ENCODE peak calls at places on chromosomes 3 and 15, in ten cellular contexts. Q is hepatic stellate cell, Y is epithelial cell of esophagus, T is iPS-NIHi11, K is left lung, I is progenitor cell of endocrine pancreas, V is T-helper 2 cell, O is GM04504, E is LHCN-M2, W is astrocyte of the spinal cord. B is an unnamed sample.

GRCh38 chr15:33160581-33161165 is 33.8 kb downstream of the FMN1 start:
- DNase-seq in Q (no peak), Y (no peak), T (no peak), K (no peak), I (no peak), V (no peak), O (no peak), E (no peak), W (peak), B (no peak)

GRCh38 chr3:149654188-149654601 is 3.6 kb downstream of the WWTR1 start:
- DNase-seq in Q (peak), Y (no peak), T (no peak), K (no peak), I (no peak), V (no peak), O (no peak), E (peak), W (peak), B (peak)

GRCh38 chr3:194136519-194137313 is 768 bp downstream of the HES1 start:
- DNase-seq in Q (peak), Y (peak), T (no peak), K (peak), I (no peak), V (no peak), O (peak), E (peak), W (peak), B (peak)

GRCh38 chr15:65979316-65979715 is 110.0 kb downstream of the RAB11A start:
- DNase-seq in Q (peak), Y (peak), T (no peak), K (no peak), I (no peak), V (no peak), O (no peak), E (no peak), W (no peak), B (peak)

GRCh38 chr3:147191795-147192385 is 214.5 kb downstream of the ZIC4 start:
- DNase-seq in Q (peak), Y (peak), T (peak), K (no peak), I (peak), V (no peak), O (peak), E (peak), W (peak), B (peak)

GRCh38 chr15:59313703-59314332 is 58.9 kb downstream of the MYO1E start:
- DNase-seq in Q (no peak), Y (peak), T (peak), K (peak), I (no peak), V (no peak), O (no peak), E (peak), W (peak), B (peak)

GRCh38 chr15:80823995-80824394 is 44.8 kb downstream of the CEMIP start:
- DNase-seq in Q (no peak), Y (no peak), T (no peak), K (no peak), I (no peak), V (no peak), O (no peak), E (no peak), W (no peak), B (no peak)

GRCh38 chr3:192467230-192468186 is 259.8 kb downstream of the FGF12 start:
- DNase-seq in Q (peak), Y (peak), T (peak), K (peak), I (peak), V (no peak), O (no peak), E (peak), W (peak), B (peak)

GRCh38 chr3:109050591-109051167 is 67.3 kb downstream of the MORC1 start:
- DNase-seq in Q (peak), Y (peak), T (peak), K (no peak), I (no peak), V (no peak), O (no peak), E (no peak), W (peak), B (peak)

GRCh38 chr3:183274609-183275008 is 21.6 kb downstream of the B3GNT5 start:
- DNase-seq in Q (no peak), Y (peak), T (no peak), K (no peak), I (no peak), V (no peak), O (no peak), E (peak), W (no peak), B (no peak)

GRCh38 chr3:155549087-155549486 is 195.8 kb downstream of the PLCH1 start:
- DNase-seq in Q (no peak), Y (no peak), T (no peak), K (no peak), I (no peak), V (no peak), O (no peak), E (no peak), W (no peak), B (no peak)

GRCh38 chr15:33380406-33380805 is 69.6 kb downstream of the RYR3 start:
- DNase-seq in Q (no peak), Y (no peak), T (no peak), K (no peak), I (no peak), V (no peak), O (no peak), E (no peak), W (no peak), B (no peak)

GRCh38 chr3:187743195-187744141 is 1.8 kb downstream of the BCL6 start:
- DNase-seq in Q (peak), Y (peak), T (no peak), K (peak), I (peak), V (no peak), O (no peak), E (peak), W (peak), B (peak)

GRCh38 chr3:49015072-49015471 is 3.3 kb downstream of the DALRD3 start:
- DNase-seq in Q (no peak), Y (no peak), T (no peak), K (no peak), I (no peak), V (no peak), O (no peak), E (no peak), W (no peak), B (no peak)

GRCh38 chr15:51229907-51230328 is 108.5 kb downstream of the CYP19A1 start:
- DNase-seq in Q (peak), Y (peak), T (peak), K (no peak), I (no peak), V (no peak), O (no peak), E (peak), W (peak), B (peak)